ENCODE peak calls at places on chromosomes 5 and 9, in four cellular contexts. S is RWPE1, M is AG04450, W is astrocyte of the spinal cord. F is an unnamed sample.

GRCh38 chr9:115373000-115373709 is 255.2 kb upstream of the TNC start:
- DNase-seq in W (peak; percentile 97), M (peak; percentile 85), S (peak; percentile 99), F (no peak)

GRCh38 chr9:20625003-20625349 is 2.7 kb upstream of the MLLT3 start:
- DNase-seq in M (no peak), S (no peak), W (no peak), F (no peak)

GRCh38 chr9:20630241-20630943 is 8.1 kb upstream of the MLLT3 start:
- DNase-seq in W (no peak), M (no peak), S (no peak), F (no peak)

GRCh38 chr5:95858023-95858461 is 35.5 kb upstream of the GLRX start:
- DNase-seq in S (no peak), W (peak; percentile 88), M (peak; percentile 77), F (no peak)

GRCh38 chr9:135604437-135605237 is 34.7 kb downstream of the GLT6D1 start:
- DNase-seq in S (no peak), M (no peak), W (no peak), F (no peak)

GRCh38 chr9:135515541-135515951 is 5.7 kb upstream of the LCN1 start:
- DNase-seq in W (no peak), M (no peak), S (no peak), F (no peak)

GRCh38 chr9:127654619-127655018 is 42.5 kb downstream of the STXBP1 start:
- DNase-seq in W (no peak), M (no peak), S (no peak), F (no peak)

GRCh38 chr5:54634089-54634488 is 116.5 kb downstream of the SNX18 start:
- DNase-seq in M (no peak), S (peak; percentile 90), W (no peak), F (no peak)

GRCh38 chr5:109053995-109054417 is 306.3 kb downstream of the FER start:
- DNase-seq in W (peak; percentile 36), M (peak; percentile 77), S (no peak), F (no peak)

GRCh38 chr9:91785403-91785917 is 164.6 kb downstream of the ROR2 start:
- DNase-seq in M (no peak), S (no peak), W (no peak), F (no peak)

GRCh38 chr5:150081541-150082283 is 4.6 kb downstream of the CSF1R start:
- DNase-seq in M (no peak), W (no peak), S (no peak), F (no peak)

GRCh38 chr5:86979801-86980510 is 287.7 kb upstream of the RASA1 start:
- DNase-seq in W (peak; percentile 69), S (peak; percentile 65), M (peak; percentile 10), F (no peak)

GRCh38 chr5:179290681-179291540 is 54.4 kb downstream of the ADAMTS2 start:
- DNase-seq in M (no peak), W (no peak), S (no peak), F (no peak)

GRCh38 chr5:88886756-88887741 is 4.1 kb upstream of the MEF2C start:
- DNase-seq in M (no peak), S (no peak), W (no peak), F (no peak)

GRCh38 chr5:133523013-133523658 is 89.2 kb downstream of the FSTL4 start:
- DNase-seq in W (no peak), M (no peak), S (no peak), F (no peak)

DNA sequence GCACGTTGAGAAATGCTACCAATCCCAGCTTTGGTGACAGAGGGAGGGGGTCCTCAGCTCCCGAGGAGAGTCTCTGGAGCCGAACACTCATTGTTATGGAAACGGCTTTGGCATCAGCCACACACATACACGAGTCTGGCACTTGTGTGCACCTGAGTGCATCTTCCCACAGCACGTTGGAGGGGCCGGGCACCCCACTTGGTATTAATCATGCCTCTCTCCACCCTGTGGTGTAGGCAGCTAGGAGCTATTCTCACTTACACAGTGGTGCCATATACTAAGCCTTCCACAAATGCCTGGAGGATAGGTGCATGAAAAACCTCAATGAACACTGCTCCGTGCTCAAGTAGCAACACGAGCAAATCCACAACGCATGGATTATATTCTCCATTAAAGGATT is 133.9 kb upstream of the PANK3 start:
- DNase-seq in S (no peak), M (no peak), W (no peak), F (no peak)
- TF ChIP-seq CTCF in S (no peak), M (no peak), W (no peak), F (no peak)

DNA sequence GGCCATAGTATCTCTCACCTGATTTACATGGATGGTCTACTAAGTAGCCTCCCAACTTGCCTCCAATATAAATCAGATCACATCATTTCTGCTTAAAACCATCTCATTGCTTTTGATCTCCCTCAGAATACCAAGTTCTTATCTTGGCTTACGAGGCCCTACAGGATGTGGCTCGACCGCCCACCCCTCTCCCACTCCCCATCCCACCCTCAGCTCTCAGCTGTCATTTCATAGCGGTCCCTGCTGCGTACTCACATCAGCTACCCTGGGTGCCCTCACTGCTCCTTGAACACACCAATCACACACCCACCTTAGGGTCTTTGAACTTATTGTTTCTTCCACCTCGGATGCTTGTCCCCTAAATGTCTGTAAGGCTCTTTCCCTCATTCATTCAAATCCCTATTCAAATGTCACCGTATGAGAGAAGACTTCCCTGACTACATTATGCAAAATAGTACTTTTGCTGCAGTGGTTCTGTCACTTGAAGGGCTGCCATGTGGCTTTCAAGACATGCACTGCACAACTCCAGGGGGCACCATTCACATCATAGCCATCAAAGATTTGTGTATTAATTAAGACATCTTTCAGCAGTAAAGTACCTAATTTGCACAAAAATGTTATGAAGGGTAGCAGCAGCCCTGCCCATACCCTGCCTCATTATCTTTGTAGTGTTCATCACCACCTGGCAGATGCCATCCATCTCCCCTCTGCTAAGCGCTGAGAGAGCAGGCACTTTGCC is 171.1 kb downstream of the ENC1 start:
- DNase-seq in S (no peak), W (no peak), M (no peak), F (no peak)
- TF ChIP-seq CTCF in S (no peak), W (no peak), M (no peak), F (no peak)

GRCh38 chr9:5976668-5977397 is 38.6 kb downstream of the RANBP6 start:
- DNase-seq in M (no peak), S (no peak), W (no peak), F (no peak)
- TF ChIP-seq CTCF in M (no peak), S (no peak), W (no peak), F (no peak)

GRCh38 chr9:104494808-104495207 is 9.3 kb upstream of the OR13F1 start:
- DNase-seq in W (no peak), M (no peak), S (peak; percentile 51), F (no peak)
- TF ChIP-seq CTCF in W (no peak), M (no peak), S (peak; percentile 55), F (no peak)

GRCh38 chr9:86034863-86035734 is 64.3 kb downstream of the GOLM1 start:
- DNase-seq in S (peak; percentile 57), M (peak; percentile 7), W (peak; percentile 55), F (no peak)
- TF ChIP-seq CTCF in S (peak; percentile 19), M (peak; percentile 63), W (peak; percentile 77), F (peak; percentile 17)

GRCh38 chr5:177605078-177605477 is 5.1 kb downstream of the B4GALT7 start:
- DNase-seq in W (no peak), M (no peak), S (no peak), F (no peak)

GRCh38 chr5:177602458-177602830 is 2.5 kb downstream of the B4GALT7 start:
- DNase-seq in W (no peak), S (no peak), M (no peak), F (no peak)

GRCh38 chr5:177604656-177605055 is 4.7 kb downstream of the B4GALT7 start:
- DNase-seq in W (no peak), M (no peak), S (no peak), F (no peak)

GRCh38 chr5:177604116-177604521 is 4.2 kb downstream of the B4GALT7 start:
- DNase-seq in M (no peak), W (no peak), S (no peak), F (no peak)

DNA sequence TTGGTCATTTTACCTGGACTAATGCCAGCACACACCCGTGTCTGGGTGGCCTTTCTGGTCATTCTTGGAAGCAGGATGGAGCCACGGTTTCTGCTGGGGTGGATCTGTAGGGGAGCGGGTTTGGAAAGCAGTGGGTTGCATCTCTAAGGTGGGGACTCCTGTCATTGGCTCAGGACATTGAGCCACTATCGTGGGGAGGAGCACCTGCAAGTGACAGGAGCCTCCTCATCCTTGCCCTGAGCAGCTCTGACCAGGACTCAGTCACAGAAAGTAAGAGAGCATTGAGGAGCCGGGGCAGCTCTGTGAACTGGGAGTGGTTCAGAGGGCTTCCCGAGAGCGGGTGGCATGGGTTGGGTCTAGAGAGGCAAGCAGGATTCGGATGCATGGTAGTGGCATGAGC is 3.7 kb downstream of the B4GALT7 start:
- DNase-seq in M (no peak), W (no peak), S (no peak), F (no peak)
- TF ChIP-seq CTCF in M (no peak), W (no peak), S (no peak), F (no peak)

GRCh38 chr5:91927439-91927838 is 544.3 kb upstream of the ARRDC3 start:
- DNase-seq in M (no peak), W (no peak), S (no peak), F (no peak)

GRCh38 chr5:91929522-91929817 is 546.4 kb upstream of the ARRDC3 start:
- DNase-seq in W (no peak), S (no peak), M (no peak), F (no peak)

GRCh38 chr5:91925249-91925648 is 542.1 kb upstream of the ARRDC3 start:
- DNase-seq in M (no peak), W (no peak), S (no peak), F (no peak)

DNA sequence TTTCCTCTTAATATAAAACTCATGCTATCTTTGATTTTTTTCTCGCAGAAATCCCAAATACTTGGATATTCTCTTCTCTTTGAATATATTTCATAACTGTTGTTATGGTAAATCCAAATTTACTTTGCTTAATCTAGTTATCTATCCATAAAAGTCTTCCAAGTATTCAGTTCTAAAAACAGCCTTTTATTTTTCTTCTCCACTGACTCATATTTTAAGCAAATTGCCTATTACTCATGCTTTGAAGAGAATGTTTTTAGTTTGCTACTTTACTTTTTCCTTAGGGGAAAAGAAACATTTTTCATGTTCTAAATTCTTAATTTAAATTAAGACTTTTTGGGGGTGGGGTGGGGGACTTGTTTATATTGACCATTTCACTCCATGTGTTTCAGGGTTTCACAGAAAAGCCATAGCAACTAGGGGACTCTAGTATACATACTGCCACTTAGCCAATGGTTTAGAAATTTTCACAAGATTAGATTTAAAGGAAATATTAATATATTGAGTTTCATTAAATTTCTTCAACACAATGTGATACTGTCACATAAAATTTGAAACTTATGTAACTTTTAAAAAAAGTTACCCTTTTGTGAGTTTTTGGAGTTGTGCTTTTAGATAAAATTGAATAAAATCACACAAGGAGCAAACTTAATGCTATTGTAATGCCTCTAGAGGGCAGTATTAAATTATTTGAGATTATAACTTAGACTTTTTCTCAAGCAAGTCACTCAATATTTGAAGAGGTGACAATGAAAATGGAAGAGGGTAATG is 545.8 kb upstream of the ARRDC3 start:
- DNase-seq in S (peak; percentile 30), W (peak; percentile 69), M (no peak), F (no peak)
- TF ChIP-seq CTCF in S (peak; percentile 78), W (peak; percentile 38), M (peak; percentile 59), F (no peak)

DNA sequence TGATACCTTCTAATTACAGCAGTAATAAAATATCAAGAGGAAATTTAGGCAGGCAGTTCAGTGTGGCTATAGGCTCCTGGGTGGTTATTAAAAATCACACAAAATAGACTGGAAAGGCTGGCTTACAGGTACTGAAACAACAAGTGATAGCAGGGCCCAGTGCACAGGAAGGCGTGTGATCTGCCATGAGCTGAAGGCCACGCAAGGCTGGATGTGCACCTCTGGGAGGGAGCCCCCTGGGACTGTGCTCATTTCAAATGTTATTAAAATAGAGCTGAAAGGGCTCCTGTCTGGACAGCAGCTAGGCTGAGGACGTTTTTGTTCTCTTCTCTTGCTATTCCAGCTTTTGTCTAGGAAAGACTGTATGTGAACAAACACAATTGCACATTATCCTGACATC is 324.3 kb upstream of the RFX3 start:
- DNase-seq in S (no peak), M (no peak), W (no peak), F (no peak)
- TF ChIP-seq CTCF in S (no peak), M (no peak), W (no peak), F (no peak)

GRCh38 chr5:80407735-80408474 is at the start of gene ZFYVE16:
- DNase-seq in M (peak; percentile 91), S (peak; percentile 99), W (peak; percentile 97), F (peak; percentile 96)
- TF ChIP-seq CTCF in M (peak; percentile 41), S (peak; percentile 66), W (no peak), F (no peak)

F was measured in natural killer cell.